ENCODE peak calls at places on chromosomes 6 and 20, in six cellular contexts. R is mucosa of descending colon, Y is testis, I is prostate gland, N is upper lobe of right lung, V is cardiac muscle cell. C is an unnamed sample. For H3K4me1, the result is how much of the 10 kb centered on the place peaks cover.

GRCh38 chr6:158286413-158286812 is 25.9 kb upstream of the TULP4 start:
- DNase-seq in R (no peak), Y (no peak), I (no peak), N (no peak), V (no peak), C (no peak)

GRCh38 chr20:63625771-63626423 is 1.0 kb downstream of the GMEB2 start:
- DNase-seq in R (peak), Y (no peak), I (no peak), N (peak), V (peak), C (peak)

GRCh38 chr6:106591111-106591825 is 38.0 kb downstream of the RTN4IP1 start:
- DNase-seq in R (no peak), Y (no peak), I (no peak), N (no peak), V (no peak), C (no peak)

GRCh38 chr6:159654483-159655098 is 38.5 kb downstream of the SOD2 start:
- DNase-seq in R (no peak), Y (no peak), I (no peak), N (no peak), V (peak), C (peak)

GRCh38 chr6:120805267-120805666 is 529.0 kb downstream of the TBC1D32 start:
- DNase-seq in R (no peak), Y (no peak), I (no peak), N (no peak), V (no peak), C (no peak)

GRCh38 chr6:40398034-40398679 is 189.0 kb downstream of the LRFN2 start:
- DNase-seq in R (no peak), Y (no peak), I (no peak), N (no peak), V (no peak), C (no peak)

GRCh38 chr20:32098786-32099185 is 10.7 kb upstream of the TM9SF4 start:
- DNase-seq in R (no peak), Y (no peak), I (no peak), N (no peak), V (no peak), C (peak)

GRCh38 chr20:59205044-59205443 is 41.4 kb downstream of the ZNF831 start:
- DNase-seq in R (no peak), Y (no peak), I (no peak), N (no peak), V (no peak), C (no peak)

GRCh38 chr20:9741996-9742395 is 96.9 kb downstream of the PAK5 start:
- DNase-seq in R (no peak), Y (no peak), I (no peak), N (no peak), V (no peak), C (no peak)

GRCh38 chr6:128569737-128570438 is 49.5 kb upstream of the PTPRK start:
- DNase-seq in R (no peak), Y (no peak), I (no peak), N (no peak), V (no peak), C (peak)

GRCh38 chr6:52403086-52403485 is 17.1 kb upstream of the EFHC1 start:
- DNase-seq in R (peak), Y (peak), I (no peak), N (no peak), V (no peak), C (no peak)

GRCh38 chr6:50974319-50974718 is 155.6 kb downstream of the TFAP2B start:
- DNase-seq in R (no peak), Y (no peak), I (no peak), N (no peak), V (no peak), C (no peak)

GRCh38 chr6:37517411-37517812 is 17.7 kb upstream of the CCDC167 start:
- DNase-seq in R (no peak), Y (no peak), I (no peak), N (no peak), V (no peak), C (no peak)

DNA sequence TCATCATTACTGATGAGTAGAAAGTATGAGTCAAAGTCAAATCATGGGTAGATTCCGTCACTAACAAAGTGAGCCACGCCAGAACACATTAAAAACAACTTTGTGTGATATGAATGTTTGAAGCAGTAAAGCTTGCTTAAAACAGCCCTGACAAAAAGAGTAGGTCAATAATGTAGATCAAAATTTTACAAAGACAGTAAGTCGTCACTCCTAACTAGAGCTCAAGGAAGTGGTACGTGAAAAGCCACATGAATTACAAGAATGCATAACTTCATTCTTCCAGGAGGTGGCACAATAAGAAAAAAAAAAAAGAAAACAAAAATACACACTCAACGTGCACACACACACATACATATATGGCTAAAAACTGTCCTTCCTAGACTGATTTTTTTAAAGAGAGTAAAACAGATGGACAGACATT is 69.9 kb downstream of the HACE1 start:
- DNase-seq in R (no peak), Y (no peak), I (no peak), N (no peak), V (peak), C (peak)
- TF ChIP-seq CTCF in R (no peak), Y (no peak), I (peak), N (peak), V (peak), C (no peak)

GRCh38 chr6:90290991-90291390 is 5.7 kb downstream of the BACH2 start:
- DNase-seq in R (no peak), Y (no peak), I (no peak), N (no peak), V (no peak), C (no peak)

GRCh38 chr6:90286884-90287488 is 9.7 kb downstream of the BACH2 start:
- DNase-seq in R (no peak), Y (peak), I (peak), N (no peak), V (peak), C (peak)

GRCh38 chr6:90288404-90288803 is 8.2 kb downstream of the BACH2 start:
- DNase-seq in R (no peak), Y (no peak), I (no peak), N (no peak), V (no peak), C (no peak)

GRCh38 chr6:90293319-90293937 is 3.2 kb downstream of the BACH2 start:
- DNase-seq in R (no peak), Y (no peak), I (no peak), N (no peak), V (no peak), C (no peak)

DNA sequence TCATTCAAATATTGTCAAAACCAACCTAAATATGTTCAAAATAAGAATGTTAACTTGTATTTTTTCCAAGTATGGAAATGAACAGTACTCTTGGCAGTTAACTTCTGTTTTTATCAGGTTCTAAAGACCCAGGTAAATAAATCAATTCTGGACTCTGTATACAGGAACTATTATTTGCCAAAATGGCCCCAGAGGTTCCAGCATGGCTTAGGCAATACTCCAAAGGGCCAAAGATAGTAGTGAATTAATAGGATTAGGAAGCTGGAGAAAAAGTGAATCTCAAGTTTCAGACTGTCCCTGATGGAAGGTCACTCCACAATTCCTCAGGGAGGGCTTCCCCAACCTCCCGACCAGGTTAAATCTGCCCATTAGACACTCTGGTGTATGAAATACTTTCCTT is 6.7 kb downstream of the BACH2 start:
- DNase-seq in R (no peak), Y (no peak), I (no peak), N (no peak), V (no peak), C (no peak)
- H3K4me1 ChIP-seq in R (under half), Y (under half), I (under half), N (under half), V (under half), C (under half)

GRCh38 chr6:38779310-38780062 is 64.4 kb downstream of the DNAH8 start:
- DNase-seq in R (no peak), Y (no peak), I (no peak), N (no peak), V (no peak), C (no peak)

GRCh38 chr6:38784506-38785235 is 69.6 kb downstream of the DNAH8 start:
- DNase-seq in R (no peak), Y (no peak), I (no peak), N (no peak), V (no peak), C (no peak)

GRCh38 chr6:38782616-38783015 is 67.5 kb downstream of the DNAH8 start:
- DNase-seq in R (no peak), Y (no peak), I (no peak), N (no peak), V (no peak), C (no peak)

GRCh38 chr6:38786486-38786885 is 71.4 kb downstream of the DNAH8 start:
- DNase-seq in R (no peak), Y (no peak), I (no peak), N (no peak), V (no peak), C (no peak)

GRCh38 chr6:38783436-38784228 is 68.5 kb downstream of the DNAH8 start:
- DNase-seq in R (no peak), Y (no peak), I (no peak), N (no peak), V (no peak), C (no peak)
- H3K4me3 ChIP-seq in R (no peak), Y (no peak), I (no peak), N (no peak), V (no peak), C (no peak)

DNA sequence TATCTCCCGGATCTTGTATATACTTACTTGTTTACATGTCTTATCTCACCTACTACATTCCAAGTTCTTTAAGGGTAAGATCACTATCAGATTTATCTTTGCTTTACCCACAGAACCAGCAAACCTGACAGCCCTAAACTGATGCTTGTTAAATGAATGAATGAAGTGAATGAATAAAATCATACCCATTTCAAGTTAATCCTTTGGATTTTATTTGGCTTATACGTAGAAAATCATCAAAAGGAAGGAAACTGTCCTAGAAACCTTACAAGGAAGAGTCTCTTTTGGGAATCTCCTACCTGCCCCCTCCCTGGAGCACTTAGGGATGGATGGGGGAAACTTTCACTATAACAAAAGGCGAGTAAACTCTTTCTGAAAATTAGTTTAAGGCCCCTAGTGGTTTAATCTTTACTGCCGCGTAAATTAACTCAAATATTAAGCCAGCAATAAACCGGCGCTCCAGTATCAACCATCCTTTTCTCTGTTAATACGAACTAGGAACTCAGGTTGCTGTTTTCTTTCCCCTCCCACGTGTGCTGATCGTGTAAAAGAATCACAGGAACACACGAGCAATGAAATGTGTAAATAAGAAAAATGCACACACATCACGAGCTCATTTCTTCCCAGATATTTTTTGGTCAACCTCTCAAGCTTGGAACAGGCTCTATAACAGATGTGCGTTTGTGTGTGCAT is 1.2 kb upstream of the UTRN start:
- DNase-seq in R (no peak), Y (no peak), I (peak), N (no peak), V (peak), C (no peak)
- TF ChIP-seq CTCF in R (no peak), Y (no peak), I (peak), N (peak), V (peak), C (no peak)